ENCODE peak calls at places on chromosomes 16 and 17, in ten cellular contexts. J is AG10803, U is AG04450, O is SHP77 treated with DMSO at 0.1 percent for 48 hours, B is T-helper 1 cell, N is ACHN, V is spleen, H is NCI-H1105, Q is neural crest cell, Y is iris pigment epithelial cell. C is an unnamed sample.

GRCh38 chr17:47705536-47706481 is 11.8 kb downstream of the TBKBP1 start:
- DNase-seq in J (no peak), U (no peak), O (no peak), B (no peak), N (no peak), V (peak), H (no peak), Q (no peak), Y (no peak), C (peak)

GRCh38 chr16:27430923-27431484 is 29.0 kb downstream of the IL21R start:
- DNase-seq in J (peak), U (no peak), O (no peak), B (no peak), N (no peak), V (peak), H (no peak), Q (no peak), Y (peak), C (peak)

GRCh38 chr16:55207679-55208294 is 116.2 kb upstream of the IRX6 start:
- DNase-seq in J (no peak), U (no peak), O (no peak), B (no peak), N (no peak), V (no peak), H (no peak), Q (no peak), Y (no peak), C (no peak)

GRCh38 chr17:73713136-73713535 is 68.9 kb upstream of the SDK2 start:
- DNase-seq in J (no peak), U (no peak), O (no peak), B (no peak), N (no peak), V (peak), H (no peak), Q (peak), Y (no peak), C (no peak)

GRCh38 chr16:88321635-88322499 is 60.9 kb upstream of the ZNF469 start:
- DNase-seq in J (no peak), U (no peak), O (no peak), B (no peak), N (no peak), V (no peak), H (no peak), Q (no peak), Y (no peak), C (no peak)

GRCh38 chr17:80422981-80423380 is 8.0 kb downstream of the ENDOV start:
- DNase-seq in J (no peak), U (no peak), O (no peak), B (no peak), N (no peak), V (peak), H (no peak), Q (no peak), Y (no peak), C (no peak)

GRCh38 chr17:63309021-63309420 is 137.1 kb downstream of the CYB561 start:
- DNase-seq in J (peak), U (no peak), O (no peak), B (no peak), N (no peak), V (no peak), H (no peak), Q (no peak), Y (peak), C (no peak)

GRCh38 chr17:13321932-13322701 is 279.6 kb downstream of the HS3ST3A1 start:
- DNase-seq in J (no peak), U (no peak), O (no peak), B (no peak), N (no peak), V (no peak), H (no peak), Q (no peak), Y (peak), C (no peak)

GRCh38 chr16:50815382-50815781 is 73.5 kb downstream of the CYLD start:
- DNase-seq in J (no peak), U (no peak), O (no peak), B (no peak), N (no peak), V (no peak), H (no peak), Q (no peak), Y (no peak), C (no peak)

GRCh38 chr16:89264800-89265550 is 47.5 kb downstream of the ZNF778 start:
- DNase-seq in J (no peak), U (no peak), O (no peak), B (peak), N (no peak), V (peak), H (no peak), Q (no peak), Y (no peak), C (no peak)

GRCh38 chr17:57994436-57994835 is 6.4 kb upstream of the VEZF1 start:
- DNase-seq in J (no peak), U (no peak), O (peak), B (no peak), N (no peak), V (no peak), H (no peak), Q (no peak), Y (no peak), C (no peak)

GRCh38 chr17:82304826-82305726 is 12.3 kb downstream of the CD7 start:
- DNase-seq in J (no peak), U (no peak), O (no peak), B (no peak), N (no peak), V (peak), H (no peak), Q (no peak), Y (no peak), C (no peak)

GRCh38 chr16:25585526-25585925 is 106.2 kb upstream of the HS3ST4 start:
- DNase-seq in J (no peak), U (no peak), O (no peak), B (no peak), N (no peak), V (no peak), H (no peak), Q (no peak), Y (no peak), C (no peak)

GRCh38 chr17:69870091-69870530 is 204.9 kb upstream of the KCNJ16 start:
- DNase-seq in J (peak), U (peak), O (no peak), B (no peak), N (peak), V (no peak), H (no peak), Q (no peak), Y (peak), C (no peak)

GRCh38 chr16:2969545-2970521 is 685 bp downstream of the PAQR4 start:
- DNase-seq in J (peak), U (peak), O (peak), B (peak), N (peak), V (peak), H (no peak), Q (peak), Y (peak), C (peak)

GRCh38 chr16:13883881-13884280 is 36.1 kb upstream of the ERCC4 start:
- DNase-seq in J (peak), U (no peak), O (no peak), B (no peak), N (no peak), V (no peak), H (no peak), Q (no peak), Y (no peak), C (no peak)

GRCh38 chr17:29576214-29577008 is 7.9 kb downstream of the TP53I13 start:
- DNase-seq in J (no peak), U (no peak), O (no peak), B (no peak), N (no peak), V (peak), H (no peak), Q (no peak), Y (no peak), C (no peak)